ENCODE peak calls at places on chromosomes 5 and 9, in seven cellular contexts. One of them, this sample, is unnamed.

GRCh38 chr5:6875376-6875775 is 162.1 kb downstream of the TENT4A start:
- DNase-seq in SK-N-SH: no peak
- DNase-seq in breast epithelium: no peak
- DNase-seq in stomach: peak; percentile 49
- DNase-seq in transverse colon: no peak
- DNase-seq in prostate gland: no peak
- DNase-seq in GM12892: no peak
- DNase-seq in this sample: no peak

GRCh38 chr9:75447281-75447680 is 359.0 kb downstream of the OSTF1 start:
- DNase-seq in SK-N-SH: no peak
- DNase-seq in breast epithelium: no peak
- DNase-seq in stomach: no peak
- DNase-seq in transverse colon: no peak
- DNase-seq in prostate gland: no peak
- DNase-seq in GM12892: no peak
- DNase-seq in this sample: no peak

GRCh38 chr9:126915846-126916543 is 1.4 kb downstream of the RALGPS1 start:
- DNase-seq in SK-N-SH: no peak
- DNase-seq in breast epithelium: no peak
- DNase-seq in stomach: no peak
- DNase-seq in transverse colon: peak; percentile 15
- DNase-seq in prostate gland: peak; percentile 23
- DNase-seq in GM12892: no peak
- DNase-seq in this sample: no peak

GRCh38 chr5:99587983-99588382 is 659.2 kb upstream of the CHD1 start:
- DNase-seq in SK-N-SH: no peak
- DNase-seq in breast epithelium: no peak
- DNase-seq in stomach: no peak
- DNase-seq in transverse colon: no peak
- DNase-seq in prostate gland: no peak
- DNase-seq in GM12892: no peak
- DNase-seq in this sample: no peak

GRCh38 chr5:93512799-93513198 is 68.2 kb downstream of the NR2F1-AS1 start:
- DNase-seq in SK-N-SH: no peak
- DNase-seq in breast epithelium: no peak
- DNase-seq in stomach: no peak
- DNase-seq in transverse colon: no peak
- DNase-seq in prostate gland: no peak
- DNase-seq in GM12892: no peak
- DNase-seq in this sample: no peak

GRCh38 chr5:44260793-44261192 is 128.4 kb downstream of the FGF10 start:
- DNase-seq in SK-N-SH: no peak
- DNase-seq in breast epithelium: no peak
- DNase-seq in stomach: no peak
- DNase-seq in transverse colon: no peak
- DNase-seq in prostate gland: no peak
- DNase-seq in GM12892: no peak
- DNase-seq in this sample: no peak

GRCh38 chr5:851076-851475 is 290 bp upstream of the ZDHHC11 start:
- DNase-seq in SK-N-SH: no peak
- DNase-seq in breast epithelium: peak; percentile 50
- DNase-seq in stomach: no peak
- DNase-seq in transverse colon: no peak
- DNase-seq in prostate gland: no peak
- DNase-seq in GM12892: no peak
- DNase-seq in this sample: no peak

GRCh38 chr5:135211083-135211790 is 177.2 kb upstream of the PITX1 start:
- DNase-seq in SK-N-SH: no peak
- DNase-seq in breast epithelium: no peak
- DNase-seq in stomach: no peak
- DNase-seq in transverse colon: no peak
- DNase-seq in prostate gland: no peak
- DNase-seq in GM12892: no peak
- DNase-seq in this sample: no peak

GRCh38 chr9:94600258-94600657 is 6.6 kb upstream of the FBP2 start:
- DNase-seq in SK-N-SH: no peak
- DNase-seq in breast epithelium: no peak
- DNase-seq in stomach: peak; percentile 31
- DNase-seq in transverse colon: peak; percentile 64
- DNase-seq in prostate gland: no peak
- DNase-seq in GM12892: no peak
- DNase-seq in this sample: no peak

GRCh38 chr5:169415351-169415750 is 114.4 kb upstream of the SLIT3 start:
- DNase-seq in SK-N-SH: no peak
- DNase-seq in breast epithelium: no peak
- DNase-seq in stomach: no peak
- DNase-seq in transverse colon: no peak
- DNase-seq in prostate gland: no peak
- DNase-seq in GM12892: no peak
- DNase-seq in this sample: no peak

GRCh38 chr9:76576344-76576743 is 117.4 kb downstream of the GCNT1 start:
- DNase-seq in SK-N-SH: no peak
- DNase-seq in breast epithelium: no peak
- DNase-seq in stomach: no peak
- DNase-seq in transverse colon: peak; percentile 40
- DNase-seq in prostate gland: no peak
- DNase-seq in GM12892: peak; percentile 31
- DNase-seq in this sample: peak; percentile 95

GRCh38 chr9:123225374-123225813 is 43.0 kb downstream of the STRBP start:
- DNase-seq in SK-N-SH: peak; percentile 20
- DNase-seq in breast epithelium: no peak
- DNase-seq in stomach: no peak
- DNase-seq in transverse colon: peak; percentile 33
- DNase-seq in prostate gland: peak; percentile 32
- DNase-seq in GM12892: peak; percentile 39
- DNase-seq in this sample: peak; percentile 10

GRCh38 chr5:171275822-171276544 is 33.1 kb upstream of the TLX3 start:
- DNase-seq in SK-N-SH: peak; percentile 58
- DNase-seq in breast epithelium: no peak
- DNase-seq in stomach: no peak
- DNase-seq in transverse colon: no peak
- DNase-seq in prostate gland: no peak
- DNase-seq in GM12892: no peak
- DNase-seq in this sample: no peak

GRCh38 chr5:165579911-165580310 is 2074.5 kb downstream of the MAT2B start:
- DNase-seq in SK-N-SH: no peak
- DNase-seq in breast epithelium: no peak
- DNase-seq in stomach: no peak
- DNase-seq in transverse colon: no peak
- DNase-seq in prostate gland: no peak
- DNase-seq in GM12892: no peak
- DNase-seq in this sample: no peak

GRCh38 chr5:81121836-81122235 is 111.3 kb upstream of the CKMT2 start:
- DNase-seq in SK-N-SH: no peak
- DNase-seq in breast epithelium: no peak
- DNase-seq in stomach: no peak
- DNase-seq in transverse colon: no peak
- DNase-seq in prostate gland: no peak
- DNase-seq in GM12892: no peak
- DNase-seq in this sample: no peak

GRCh38 chr9:20015427-20015931 is 226.6 kb upstream of the SLC24A2 start:
- DNase-seq in SK-N-SH: no peak
- DNase-seq in breast epithelium: no peak
- DNase-seq in stomach: no peak
- DNase-seq in transverse colon: no peak
- DNase-seq in prostate gland: no peak
- DNase-seq in GM12892: no peak
- DNase-seq in this sample: no peak

GRCh38 chr5:138611295-138612220 is 36.4 kb upstream of the HSPA9 start:
- DNase-seq in SK-N-SH: peak; percentile 77
- DNase-seq in breast epithelium: no peak
- DNase-seq in stomach: no peak
- DNase-seq in transverse colon: no peak
- DNase-seq in prostate gland: no peak
- DNase-seq in GM12892: no peak
- DNase-seq in this sample: no peak

GRCh38 chr5:84091400-84091799 is 293.3 kb downstream of the EDIL3 start:
- DNase-seq in SK-N-SH: no peak
- DNase-seq in breast epithelium: no peak
- DNase-seq in stomach: no peak
- DNase-seq in transverse colon: no peak
- DNase-seq in prostate gland: no peak
- DNase-seq in GM12892: no peak
- DNase-seq in this sample: no peak

GRCh38 chr9:42388146-42388690 is 204.8 kb downstream of the SPATA31A6 start:
- DNase-seq in SK-N-SH: peak; percentile 27
- DNase-seq in breast epithelium: no peak
- DNase-seq in stomach: no peak
- DNase-seq in transverse colon: no peak
- DNase-seq in prostate gland: no peak
- DNase-seq in GM12892: no peak
- DNase-seq in this sample: no peak

GRCh38 chr9:7140401-7140800 is 382.6 kb downstream of the KDM4C start:
- DNase-seq in SK-N-SH: no peak
- DNase-seq in breast epithelium: no peak
- DNase-seq in stomach: no peak
- DNase-seq in transverse colon: no peak
- DNase-seq in prostate gland: no peak
- DNase-seq in GM12892: no peak
- DNase-seq in this sample: no peak

GRCh38 chr9:89848060-89849040 is 243.5 kb downstream of the GADD45G start:
- DNase-seq in SK-N-SH: no peak
- DNase-seq in breast epithelium: no peak
- DNase-seq in stomach: no peak
- DNase-seq in transverse colon: no peak
- DNase-seq in prostate gland: no peak
- DNase-seq in GM12892: no peak
- DNase-seq in this sample: no peak

GRCh38 chr9:10436771-10437170 is 176.0 kb downstream of the PTPRD start:
- DNase-seq in SK-N-SH: no peak
- DNase-seq in breast epithelium: no peak
- DNase-seq in stomach: no peak
- DNase-seq in transverse colon: no peak
- DNase-seq in prostate gland: no peak
- DNase-seq in GM12892: no peak
- DNase-seq in this sample: no peak

GRCh38 chr9:10443805-10444204 is 169.0 kb downstream of the PTPRD start:
- DNase-seq in SK-N-SH: no peak
- DNase-seq in breast epithelium: no peak
- DNase-seq in stomach: no peak
- DNase-seq in transverse colon: no peak
- DNase-seq in prostate gland: no peak
- DNase-seq in GM12892: no peak
- DNase-seq in this sample: no peak

GRCh38 chr9:10434412-10434811 is 178.4 kb downstream of the PTPRD start:
- DNase-seq in SK-N-SH: no peak
- DNase-seq in breast epithelium: no peak
- DNase-seq in stomach: no peak
- DNase-seq in transverse colon: no peak
- DNase-seq in prostate gland: no peak
- DNase-seq in GM12892: no peak
- DNase-seq in this sample: no peak

DNA sequence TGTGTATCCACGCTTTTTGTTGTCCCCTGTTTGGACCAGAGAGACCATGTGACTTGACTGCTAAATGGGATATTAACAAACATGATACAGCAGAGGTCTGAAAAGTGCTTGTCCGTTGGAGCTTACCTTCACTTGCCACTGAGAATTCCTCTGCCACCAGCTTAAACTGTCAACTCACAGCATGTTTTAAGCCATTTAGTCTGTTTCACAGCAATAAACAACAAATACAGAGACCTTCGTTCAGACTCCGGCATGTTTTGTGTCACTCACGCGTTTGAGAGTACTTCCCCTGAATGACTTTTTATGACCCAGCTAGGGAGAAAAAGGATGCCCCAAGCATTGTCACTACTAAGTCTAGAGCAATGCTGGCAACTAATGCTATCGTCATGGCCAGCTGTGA is 173.8 kb downstream of the PTPRD start:
- DNase-seq in SK-N-SH: no peak
- DNase-seq in breast epithelium: no peak
- DNase-seq in stomach: no peak
- DNase-seq in transverse colon: no peak
- DNase-seq in prostate gland: no peak
- DNase-seq in GM12892: no peak
- DNase-seq in this sample: no peak
- TF ChIP-seq POLR2AphosphoS5 in SK-N-SH: no peak
- TF ChIP-seq POLR2AphosphoS5 in breast epithelium: no peak
- TF ChIP-seq POLR2AphosphoS5 in stomach: no peak
- TF ChIP-seq POLR2AphosphoS5 in transverse colon: no peak
- TF ChIP-seq POLR2AphosphoS5 in prostate gland: no peak
- TF ChIP-seq POLR2AphosphoS5 in GM12892: no peak
- TF ChIP-seq POLR2AphosphoS5 in this sample: no peak

GRCh38 chr5:73311291-73312110 is 137.1 kb downstream of the FOXD1 start:
- DNase-seq in SK-N-SH: no peak
- DNase-seq in breast epithelium: no peak
- DNase-seq in stomach: no peak
- DNase-seq in transverse colon: no peak
- DNase-seq in prostate gland: no peak
- DNase-seq in GM12892: no peak
- DNase-seq in this sample: no peak
- TF ChIP-seq POLR2AphosphoS5 in SK-N-SH: peak; percentile 12
- TF ChIP-seq POLR2AphosphoS5 in breast epithelium: no peak
- TF ChIP-seq POLR2AphosphoS5 in stomach: no peak
- TF ChIP-seq POLR2AphosphoS5 in transverse colon: no peak
- TF ChIP-seq POLR2AphosphoS5 in prostate gland: no peak
- TF ChIP-seq POLR2AphosphoS5 in GM12892: no peak
- TF ChIP-seq POLR2AphosphoS5 in this sample: no peak

DNA sequence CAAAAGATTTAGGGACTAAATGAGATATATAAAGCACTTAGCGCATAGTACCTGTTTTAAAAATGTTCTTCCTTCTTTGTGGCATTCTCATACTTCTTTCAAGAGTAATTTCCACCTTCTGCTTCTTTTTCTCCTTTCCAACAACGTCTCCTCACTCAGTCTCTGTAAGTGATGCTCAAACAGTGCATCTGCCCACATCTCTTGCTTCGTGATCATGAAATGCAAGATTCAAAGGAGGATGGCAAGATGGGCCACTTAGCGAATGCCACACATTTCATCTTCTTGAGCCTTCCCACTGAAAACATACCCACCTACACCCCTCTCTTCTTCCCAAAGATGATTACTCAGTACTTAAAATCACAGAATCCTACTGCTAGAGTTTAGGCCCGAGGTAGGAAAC is 36.9 kb downstream of the MACIR start:
- DNase-seq in SK-N-SH: no peak
- DNase-seq in breast epithelium: no peak
- DNase-seq in stomach: no peak
- DNase-seq in transverse colon: no peak
- DNase-seq in prostate gland: no peak
- DNase-seq in GM12892: no peak
- DNase-seq in this sample: no peak
- TF ChIP-seq POLR2AphosphoS5 in SK-N-SH: no peak
- TF ChIP-seq POLR2AphosphoS5 in breast epithelium: no peak
- TF ChIP-seq POLR2AphosphoS5 in stomach: no peak
- TF ChIP-seq POLR2AphosphoS5 in transverse colon: no peak
- TF ChIP-seq POLR2AphosphoS5 in prostate gland: no peak
- TF ChIP-seq POLR2AphosphoS5 in GM12892: no peak
- TF ChIP-seq POLR2AphosphoS5 in this sample: no peak

DNA sequence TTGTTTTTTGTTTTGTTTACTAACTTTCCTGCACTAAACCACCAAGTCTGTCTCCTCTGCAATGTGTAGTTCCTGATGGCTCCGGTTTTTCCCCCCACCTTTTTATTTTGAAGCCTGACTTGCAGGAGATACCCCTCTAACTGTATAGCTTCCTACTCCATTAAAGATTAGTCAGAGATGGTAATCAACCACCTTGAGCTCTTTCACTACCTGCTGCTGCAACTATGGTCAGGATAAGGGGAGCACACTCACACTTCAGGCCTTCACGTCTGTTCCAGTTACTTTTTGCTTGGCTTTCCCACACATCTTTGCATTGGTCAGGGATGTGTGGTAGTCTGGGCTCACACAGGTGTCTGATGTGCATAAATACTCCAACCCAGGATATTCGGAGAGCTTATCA is 63.4 kb downstream of the NR6A1 start:
- DNase-seq in SK-N-SH: no peak
- DNase-seq in breast epithelium: no peak
- DNase-seq in stomach: no peak
- DNase-seq in transverse colon: no peak
- DNase-seq in prostate gland: no peak
- DNase-seq in GM12892: no peak
- DNase-seq in this sample: no peak
- TF ChIP-seq POLR2AphosphoS5 in SK-N-SH: no peak
- TF ChIP-seq POLR2AphosphoS5 in breast epithelium: no peak
- TF ChIP-seq POLR2AphosphoS5 in stomach: no peak
- TF ChIP-seq POLR2AphosphoS5 in transverse colon: no peak
- TF ChIP-seq POLR2AphosphoS5 in prostate gland: no peak
- TF ChIP-seq POLR2AphosphoS5 in GM12892: no peak
- TF ChIP-seq POLR2AphosphoS5 in this sample: no peak